ENCODE peak calls at places on chromosomes 5 and 9, in ten cellular contexts. A is brain microvascular endothelial cell, N is pancreas, Y is heart left ventricle, U is foreskin keratinocyte, I is Peyer's patch, T is adrenal gland, D is ovary, L is SK-N-SH, E is body of pancreas. B is an unnamed sample.

GRCh38 chr5:73120222-73121108 is at the start of gene TMEM171:
- DNase-seq in A (peak), N (peak), Y (no peak), U (no peak), I (no peak), T (no peak), D (no peak), L (peak), E (peak), B (no peak)

GRCh38 chr9:17859987-17860386 is 281.1 kb downstream of the SH3GL2 start:
- DNase-seq in A (no peak), N (no peak), Y (no peak), U (no peak), I (no peak), T (no peak), D (no peak), L (no peak), E (no peak), B (no peak)

GRCh38 chr9:94703488-94704140 is 22.9 kb upstream of the AOPEP start:
- DNase-seq in A (no peak), N (no peak), Y (no peak), U (no peak), I (no peak), T (no peak), D (no peak), L (no peak), E (no peak), B (no peak)

GRCh38 chr9:129172816-129173215 is 5.2 kb downstream of the IER5L start:
- DNase-seq in A (no peak), N (no peak), Y (no peak), U (no peak), I (no peak), T (no peak), D (peak), L (no peak), E (no peak), B (no peak)

GRCh38 chr5:146457431-146457830 is 10.3 kb downstream of the TCERG1 start:
- DNase-seq in A (no peak), N (no peak), Y (no peak), U (no peak), I (no peak), T (no peak), D (no peak), L (no peak), E (no peak), B (no peak)

GRCh38 chr9:110240198-110240597 is 16.1 kb downstream of the TXN start:
- DNase-seq in A (no peak), N (no peak), Y (no peak), U (no peak), I (no peak), T (no peak), D (no peak), L (no peak), E (no peak), B (no peak)

GRCh38 chr5:56669534-56670483 is 145.5 kb upstream of the MAP3K1 start:
- DNase-seq in A (no peak), N (peak), Y (no peak), U (no peak), I (peak), T (peak), D (no peak), L (no peak), E (peak), B (peak)

GRCh38 chr9:134972140-134972539 is 54.4 kb upstream of the FCN1 start:
- DNase-seq in A (no peak), N (peak), Y (peak), U (no peak), I (no peak), T (no peak), D (no peak), L (no peak), E (no peak), B (no peak)

GRCh38 chr9:99264070-99264469 is 42.0 kb downstream of the SEC61B start:
- DNase-seq in A (no peak), N (no peak), Y (no peak), U (no peak), I (no peak), T (no peak), D (no peak), L (no peak), E (no peak), B (no peak)

GRCh38 chr5:5146530-5147160 is 6.5 kb downstream of the ADAMTS16 start:
- DNase-seq in A (no peak), N (no peak), Y (no peak), U (no peak), I (no peak), T (no peak), D (no peak), L (no peak), E (no peak), B (no peak)

GRCh38 chr5:102119252-102119651 is 176.8 kb downstream of the SLCO4C1 start:
- DNase-seq in A (no peak), N (no peak), Y (no peak), U (no peak), I (no peak), T (no peak), D (no peak), L (no peak), E (no peak), B (no peak)
- TF ChIP-seq CTCF in A (no peak), N (no peak), Y (no peak), U (no peak), I (no peak), T (no peak), D (no peak), L (no peak), E (no peak), B (no peak)

GRCh38 chr9:4073371-4073770 is 226.5 kb downstream of the GLIS3 start:
- DNase-seq in A (no peak), N (no peak), Y (no peak), U (no peak), I (no peak), T (no peak), D (no peak), L (no peak), E (no peak), B (no peak)
- TF ChIP-seq CTCF in A (peak), N (no peak), Y (no peak), U (peak), I (no peak), T (peak), D (no peak), L (peak), E (no peak), B (peak)

DNA sequence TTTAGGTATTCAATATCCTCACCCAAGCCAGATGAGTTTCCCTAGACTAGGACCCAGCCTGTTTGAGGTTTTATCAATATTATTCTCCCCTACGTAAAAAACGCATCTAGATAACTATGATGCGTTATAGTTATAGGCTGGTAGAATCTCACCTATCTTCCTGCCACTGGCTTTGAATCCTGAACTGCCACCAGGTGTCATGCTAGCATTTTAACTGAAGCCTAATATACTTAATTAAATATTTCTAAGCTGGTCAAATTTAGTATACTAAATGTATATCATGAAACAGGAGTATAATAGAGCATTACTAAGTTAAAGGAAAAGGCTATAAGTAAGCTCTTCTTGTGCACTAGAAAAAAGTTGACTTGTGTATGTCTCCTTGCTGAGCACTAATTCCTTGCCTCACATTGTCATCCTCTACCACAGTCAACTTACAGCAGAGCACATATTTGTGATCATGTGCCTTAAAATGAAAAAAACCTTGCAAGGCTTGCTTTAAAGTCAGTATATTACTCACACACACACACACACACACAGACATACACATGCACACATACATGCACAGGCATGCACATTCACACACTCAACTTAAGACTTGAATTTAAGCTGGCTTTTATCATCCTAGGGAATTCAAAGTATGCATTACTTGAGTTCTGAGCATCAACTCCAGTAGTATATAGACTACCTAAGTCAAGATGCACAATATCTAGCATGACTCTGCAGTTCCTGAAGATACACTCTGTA is 303.4 kb downstream of the ADGRV1 start:
- DNase-seq in A (no peak), N (no peak), Y (no peak), U (peak), I (no peak), T (no peak), D (no peak), L (no peak), E (no peak), B (no peak)
- TF ChIP-seq CTCF in A (peak), N (no peak), Y (no peak), U (peak), I (no peak), T (no peak), D (no peak), L (peak), E (no peak), B (peak)

GRCh38 chr5:38404667-38405276 is 146.4 kb downstream of the EGFLAM start:
- DNase-seq in A (no peak), N (no peak), Y (no peak), U (no peak), I (no peak), T (no peak), D (no peak), L (peak), E (peak), B (peak)
- TF ChIP-seq CTCF in A (peak), N (no peak), Y (peak), U (peak), I (no peak), T (no peak), D (no peak), L (peak), E (peak), B (peak)

GRCh38 chr9:74935008-74935407 is 17.7 kb downstream of the C9orf40 start:
- DNase-seq in A (peak), N (no peak), Y (no peak), U (no peak), I (no peak), T (no peak), D (no peak), L (peak), E (no peak), B (no peak)

GRCh38 chr9:74942801-74943200 is 9.9 kb downstream of the C9orf40 start:
- DNase-seq in A (peak), N (no peak), Y (no peak), U (no peak), I (no peak), T (no peak), D (no peak), L (no peak), E (no peak), B (no peak)

GRCh38 chr9:74940600-74940999 is 12.1 kb downstream of the C9orf40 start:
- DNase-seq in A (no peak), N (no peak), Y (no peak), U (no peak), I (no peak), T (no peak), D (no peak), L (no peak), E (no peak), B (peak)
- TF ChIP-seq CTCF in A (no peak), N (no peak), Y (no peak), U (peak), I (no peak), T (no peak), D (no peak), L (no peak), E (no peak), B (peak)

GRCh38 chr9:34993502-34994428 is 4.2 kb downstream of the DNAJB5 start:
- DNase-seq in A (no peak), N (no peak), Y (peak), U (no peak), I (no peak), T (peak), D (peak), L (peak), E (peak), B (no peak)

GRCh38 chr9:34992376-34992951 is 2.9 kb downstream of the DNAJB5 start:
- DNase-seq in A (peak), N (no peak), Y (peak), U (no peak), I (no peak), T (peak), D (peak), L (no peak), E (no peak), B (no peak)

GRCh38 chr9:34990908-34991832 is 1.6 kb downstream of the DNAJB5 start:
- DNase-seq in A (no peak), N (no peak), Y (no peak), U (no peak), I (no peak), T (no peak), D (no peak), L (no peak), E (no peak), B (no peak)

GRCh38 chr9:34989946-34990635 is 546 bp downstream of the DNAJB5 start:
- DNase-seq in A (no peak), N (peak), Y (peak), U (no peak), I (peak), T (peak), D (no peak), L (peak), E (peak), B (no peak)

DNA sequence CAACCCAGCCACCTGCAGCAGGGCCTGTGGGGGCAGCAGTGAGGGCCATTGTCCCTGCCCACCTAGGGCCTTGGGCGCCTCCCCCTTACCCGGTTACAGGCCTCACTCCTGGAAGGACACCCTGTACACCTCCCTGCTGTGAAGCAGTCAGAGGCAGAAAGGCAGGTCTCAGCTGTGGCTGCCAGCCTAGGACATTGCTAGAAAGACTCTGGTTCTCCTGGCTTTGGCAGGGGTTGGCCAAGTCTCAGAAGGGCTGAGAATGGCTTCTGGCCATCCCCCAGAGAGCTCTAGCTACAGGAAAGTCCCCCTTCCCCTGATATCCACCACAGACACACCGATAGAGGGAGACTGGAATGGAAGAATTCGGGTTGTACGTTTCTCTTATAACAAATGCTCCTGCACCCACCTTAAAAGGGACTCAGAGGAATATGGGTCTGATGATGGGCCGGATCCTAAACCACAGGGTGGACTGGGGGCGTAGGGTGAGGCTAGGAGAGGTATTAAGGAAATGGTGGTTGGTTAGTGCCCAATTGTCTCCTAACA is 2.4 kb downstream of the DNAJB5 start:
- DNase-seq in A (no peak), N (no peak), Y (peak), U (no peak), I (no peak), T (peak), D (no peak), L (no peak), E (no peak), B (no peak)
- TF ChIP-seq CTCF in A (peak), N (no peak), Y (no peak), U (peak), I (no peak), T (no peak), D (no peak), L (peak), E (no peak), B (no peak)

GRCh38 chr5:135567661-135568060 is 11.1 kb downstream of the CXCL14 start:
- DNase-seq in A (peak), N (no peak), Y (no peak), U (no peak), I (no peak), T (no peak), D (no peak), L (no peak), E (no peak), B (no peak)

GRCh38 chr5:135568241-135568640 is 10.6 kb downstream of the CXCL14 start:
- DNase-seq in A (no peak), N (no peak), Y (no peak), U (no peak), I (no peak), T (no peak), D (no peak), L (no peak), E (no peak), B (no peak)

GRCh38 chr5:135565256-135565655 is 13.5 kb downstream of the CXCL14 start:
- DNase-seq in A (no peak), N (no peak), Y (no peak), U (no peak), I (no peak), T (no peak), D (no peak), L (no peak), E (no peak), B (no peak)

GRCh38 chr5:135565691-135566421 is 12.9 kb downstream of the CXCL14 start:
- DNase-seq in A (peak), N (peak), Y (peak), U (no peak), I (peak), T (peak), D (no peak), L (peak), E (peak), B (no peak)

DNA sequence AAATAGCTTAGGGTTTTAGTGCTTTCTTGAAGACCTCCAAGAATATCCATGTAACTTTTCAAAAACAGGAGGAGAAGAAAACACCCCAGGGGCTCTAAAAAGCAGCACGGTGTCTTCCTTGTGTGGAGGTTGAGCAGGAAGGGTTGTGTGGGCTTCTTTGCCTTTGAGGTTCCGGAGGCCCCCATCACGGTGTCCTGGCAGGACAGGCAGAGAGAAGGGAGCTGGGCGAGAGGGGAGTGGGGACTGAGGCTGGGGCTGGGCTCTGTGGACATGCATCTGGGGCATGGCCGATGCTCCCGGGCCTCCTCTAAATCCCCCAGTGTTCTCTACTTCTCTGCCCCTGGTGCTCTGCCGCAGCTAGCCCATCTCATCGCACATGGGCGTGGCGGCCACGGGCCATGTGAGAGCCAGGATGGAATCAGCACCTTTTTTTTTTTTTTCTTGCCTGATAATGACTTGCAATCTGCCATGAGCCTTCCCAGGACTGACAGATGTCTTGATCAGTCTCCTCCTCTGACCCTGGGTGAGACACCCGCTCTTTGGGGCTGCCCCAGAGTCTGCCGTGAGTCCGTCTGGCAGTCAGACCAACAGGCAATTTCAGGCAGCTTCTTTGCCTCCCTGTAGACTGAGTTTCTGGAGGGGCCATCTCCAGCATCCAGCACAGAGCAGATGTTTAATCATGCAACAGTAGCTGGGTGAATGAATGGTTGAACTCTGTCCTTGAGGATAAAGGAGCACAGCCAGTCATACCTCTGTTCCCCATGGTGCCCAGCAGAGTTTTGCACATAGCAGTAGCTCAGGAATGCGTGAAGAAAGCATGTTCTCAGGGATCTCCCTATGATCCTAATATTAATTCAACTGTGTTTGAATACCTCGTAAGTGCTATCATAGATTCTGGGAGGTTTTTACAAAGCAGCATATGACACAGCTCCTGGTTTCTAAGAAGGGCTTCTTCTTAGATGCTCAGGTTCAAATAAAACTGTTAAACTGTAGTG is 12.1 kb downstream of the CXCL14 start:
- DNase-seq in A (no peak), N (no peak), Y (no peak), U (no peak), I (no peak), T (no peak), D (no peak), L (no peak), E (no peak), B (no peak)
- TF ChIP-seq CTCF in A (no peak), N (peak), Y (no peak), U (no peak), I (no peak), T (no peak), D (no peak), L (no peak), E (peak), B (no peak)

DNA sequence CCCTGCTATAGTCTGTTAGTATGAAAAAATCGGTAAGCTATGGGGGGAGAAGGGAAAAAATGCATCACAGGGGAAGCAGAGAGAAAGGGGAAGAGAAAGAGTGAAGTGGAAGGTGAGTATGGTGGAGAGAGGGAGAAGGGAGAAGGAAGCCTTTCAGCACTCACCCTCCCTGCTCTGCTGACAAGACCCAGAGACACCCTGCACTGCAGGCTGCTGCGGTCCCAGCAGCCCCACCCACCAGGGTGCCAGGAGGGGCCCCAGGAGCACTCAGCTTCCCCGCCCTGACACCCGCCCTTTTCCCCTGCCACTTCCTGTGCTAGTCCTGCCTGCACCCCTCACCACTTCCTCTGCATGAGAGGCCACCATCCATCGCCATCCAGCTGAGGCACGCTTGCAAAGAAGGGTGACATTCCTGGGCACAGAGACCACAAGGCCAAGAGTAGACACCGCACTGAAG is 12.7 kb downstream of the STK10 start:
- DNase-seq in A (no peak), N (no peak), Y (peak), U (no peak), I (peak), T (no peak), D (no peak), L (no peak), E (no peak), B (no peak)
- TF ChIP-seq CTCF in A (no peak), N (no peak), Y (no peak), U (no peak), I (no peak), T (no peak), D (no peak), L (no peak), E (no peak), B (no peak)

B was measured in LNCaP clone FGC.